ENCODE peak calls at places on chromosome 18, in nine cellular contexts. R, S, Q, X, C, U, L, W and H are unnamed samples.

GRCh38 chr18:71321319-71321718 is 1032.5 kb downstream of the SOCS6 start:
- DNase-seq in R (no peak), S (no peak), Q (no peak), X (no peak), C (no peak), U (no peak), L (no peak), W (no peak), H (no peak)

GRCh38 chr18:5068856-5069255 is 128.2 kb downstream of the AKAIN1 start:
- DNase-seq in R (no peak), S (no peak), Q (no peak), X (no peak), C (no peak), U (no peak), L (no peak), W (no peak), H (no peak)

GRCh38 chr18:41526046-41526445 is 429.0 kb upstream of the PIK3C3 start:
- DNase-seq in R (no peak), S (no peak), Q (no peak), X (no peak), C (no peak), U (no peak), L (no peak), W (no peak), H (no peak)

GRCh38 chr18:23885750-23886149 is 128.8 kb upstream of the TTC39C start:
- DNase-seq in R (no peak), S (no peak), Q (no peak), X (no peak), C (no peak), U (no peak), L (no peak), W (no peak), H (no peak)

GRCh38 chr18:50862401-50862800 is 16.5 kb upstream of the ME2 start:
- DNase-seq in R (no peak), S (no peak), Q (no peak), X (no peak), C (no peak), U (no peak), L (no peak), W (no peak), H (no peak)

GRCh38 chr18:49094136-49094535 is 143.4 kb upstream of the SMAD7 start:
- DNase-seq in R (no peak), S (no peak), Q (no peak), X (peak), C (no peak), U (no peak), L (no peak), W (no peak), H (no peak)

GRCh38 chr18:49813071-49813320 is 337 bp downstream of the ACAA2 start:
- DNase-seq in R (no peak), S (peak), Q (peak), X (peak), C (no peak), U (peak), L (peak), W (peak), H (no peak)

GRCh38 chr18:75137346-75137877 is 71.5 kb downstream of the PTGR3 start:
- DNase-seq in R (no peak), S (no peak), Q (no peak), X (no peak), C (no peak), U (no peak), L (no peak), W (no peak), H (no peak)

GRCh38 chr18:25229858-25230257 is 122.1 kb downstream of the ZNF521 start:
- DNase-seq in R (no peak), S (no peak), Q (no peak), X (no peak), C (no peak), U (no peak), L (no peak), W (no peak), H (no peak)

GRCh38 chr18:48772457-48772856 is 178.3 kb downstream of the SMAD7 start:
- DNase-seq in R (no peak), S (no peak), Q (no peak), X (no peak), C (no peak), U (no peak), L (no peak), W (no peak), H (no peak)

GRCh38 chr18:55064073-55064472 is 104.8 kb upstream of the CCDC68 start:
- DNase-seq in R (no peak), S (no peak), Q (no peak), X (no peak), C (no peak), U (no peak), L (no peak), W (no peak), H (no peak)

GRCh38 chr18:22188551-22189267 is 19.3 kb downstream of the GATA6 start:
- DNase-seq in R (no peak), S (no peak), Q (no peak), X (no peak), C (no peak), U (no peak), L (no peak), W (no peak), H (no peak)

GRCh38 chr18:13610517-13610916 is 115.8 kb downstream of the FAM210A start:
- DNase-seq in R (no peak), S (no peak), Q (no peak), X (no peak), C (no peak), U (no peak), L (no peak), W (peak), H (peak)

GRCh38 chr18:21191596-21192307 is 50.3 kb upstream of the GREB1L start:
- DNase-seq in R (peak), S (no peak), Q (peak), X (peak), C (no peak), U (peak), L (peak), W (no peak), H (no peak)

GRCh38 chr18:48029296-48029986 is 99.0 kb upstream of the SMAD2 start:
- DNase-seq in R (no peak), S (no peak), Q (no peak), X (no peak), C (no peak), U (no peak), L (no peak), W (peak), H (no peak)

GRCh38 chr18:65056575-65056974 is 694.2 kb upstream of the CDH7 start:
- DNase-seq in R (no peak), S (no peak), Q (no peak), X (no peak), C (no peak), U (no peak), L (no peak), W (no peak), H (no peak)

GRCh38 chr18:11960743-11961380 is 20.4 kb upstream of the IMPA2 start:
- DNase-seq in R (no peak), S (no peak), Q (no peak), X (no peak), C (no peak), U (no peak), L (no peak), W (no peak), H (no peak)

GRCh38 chr18:78955066-78955465 is 24.6 kb upstream of the SALL3 start:
- DNase-seq in R (no peak), S (no peak), Q (no peak), X (no peak), C (no peak), U (no peak), L (no peak), W (no peak), H (no peak)

GRCh38 chr18:53639696-53640095 is 584.8 kb downstream of the MBD2 start:
- DNase-seq in R (no peak), S (no peak), Q (no peak), X (no peak), C (no peak), U (no peak), L (no peak), W (no peak), H (no peak)

GRCh38 chr18:52343731-52344340 is 3.8 kb downstream of the DCC start:
- DNase-seq in R (no peak), S (no peak), Q (no peak), X (no peak), C (no peak), U (no peak), L (no peak), W (no peak), H (no peak)

GRCh38 chr18:48940854-48941531 is 9.8 kb downstream of the SMAD7 start:
- DNase-seq in R (no peak), S (peak), Q (no peak), X (no peak), C (peak), U (no peak), L (peak), W (peak), H (peak)

GRCh38 chr18:79524181-79525078 is 128.7 kb downstream of the NFATC1 start:
- DNase-seq in R (no peak), S (peak), Q (no peak), X (no peak), C (peak), U (no peak), L (no peak), W (peak), H (no peak)

GRCh38 chr18:65749881-65750280 is 931 bp upstream of the CDH7 start:
- DNase-seq in R (no peak), S (no peak), Q (no peak), X (peak), C (no peak), U (no peak), L (no peak), W (no peak), H (no peak)

GRCh38 chr18:63883617-63884016 is 3.9 kb upstream of the SERPINB2 start:
- DNase-seq in R (no peak), S (no peak), Q (no peak), X (peak), C (no peak), U (no peak), L (no peak), W (no peak), H (no peak)

GRCh38 chr18:70415823-70416488 is 127.1 kb downstream of the SOCS6 start:
- DNase-seq in R (no peak), S (no peak), Q (no peak), X (peak), C (no peak), U (no peak), L (no peak), W (no peak), H (no peak)

GRCh38 chr18:28045176-28045810 is 131.6 kb downstream of the CDH2 start:
- DNase-seq in R (no peak), S (no peak), Q (peak), X (peak), C (no peak), U (no peak), L (no peak), W (no peak), H (no peak)

GRCh38 chr18:3450358-3451107 is 561 bp downstream of the TGIF1 start:
- DNase-seq in R (peak), S (peak), Q (peak), X (peak), C (peak), U (peak), L (peak), W (peak), H (peak)

GRCh38 chr18:13264091-13264777 is 45.7 kb downstream of the LDLRAD4 start:
- DNase-seq in R (no peak), S (no peak), Q (no peak), X (no peak), C (no peak), U (no peak), L (no peak), W (peak), H (no peak)

GRCh38 chr18:62485684-62486083 is 37.1 kb upstream of the ZCCHC2 start:
- DNase-seq in R (peak), S (no peak), Q (no peak), X (peak), C (no peak), U (no peak), L (no peak), W (no peak), H (no peak)

GRCh38 chr18:25921677-25922421 is 168.6 kb downstream of the SS18 start:
- DNase-seq in R (no peak), S (peak), Q (peak), X (peak), C (peak), U (no peak), L (peak), W (no peak), H (peak)

GRCh38 chr18:8988262-8988871 is 114.1 kb upstream of the NDUFV2 start:
- DNase-seq in R (peak), S (peak), Q (peak), X (peak), C (peak), U (peak), L (peak), W (peak), H (peak)

GRCh38 chr18:13611058-13611615 is 115.2 kb downstream of the FAM210A start:
- DNase-seq in R (peak), S (no peak), Q (no peak), X (no peak), C (peak), U (peak), L (peak), W (no peak), H (no peak)

GRCh38 chr18:49910986-49911385 is 97.7 kb upstream of the ACAA2 start:
- DNase-seq in R (no peak), S (no peak), Q (no peak), X (no peak), C (no peak), U (no peak), L (no peak), W (no peak), H (no peak)

GRCh38 chr18:50594931-50595330 is 35.0 kb downstream of the MAPK4 start:
- DNase-seq in R (no peak), S (no peak), Q (no peak), X (no peak), C (no peak), U (no peak), L (no peak), W (no peak), H (no peak)